ENCODE peak calls at places on chromosomes 2 and 18, in six cellular contexts. Q is GM23338, V is WTC11, A is GM12878, P is H1, M is K562. B is an unnamed sample.

GRCh38 chr2:126910637-126911036 is 11.9 kb downstream of the TEX51 start:
- DNase-seq in M (no peak), P (no peak), V (no peak), A (no peak), Q (no peak), B (no peak)

GRCh38 chr2:160324161-160324768 is 124.2 kb upstream of the ITGB6 start:
- DNase-seq in V (peak), A (no peak), Q (peak), M (peak), P (no peak), B (peak)

GRCh38 chr2:232874677-232875223 is 4.7 kb downstream of the SNORC start:
- DNase-seq in A (no peak), Q (no peak), M (no peak), P (no peak), V (no peak), B (no peak)

GRCh38 chr18:51490860-51491259 is 293.4 kb upstream of the MEX3C start:
- DNase-seq in V (no peak), P (no peak), A (no peak), Q (no peak), M (no peak), B (no peak)

GRCh38 chr2:121965666-121966065 is 210.2 kb downstream of the TSN start:
- DNase-seq in Q (no peak), V (no peak), A (no peak), M (no peak), P (no peak), B (no peak)

GRCh38 chr2:230875347-230876315 is 10.9 kb downstream of the ITM2C start:
- DNase-seq in Q (no peak), M (no peak), P (no peak), V (peak), A (no peak), B (no peak)

GRCh38 chr2:71082402-71083252 is 14.2 kb downstream of the NAGK start:
- DNase-seq in V (no peak), M (no peak), A (no peak), Q (no peak), P (no peak), B (no peak)

GRCh38 chr18:30094556-30094955 is 948.0 kb downstream of the DSC3 start:
- DNase-seq in P (no peak), Q (peak), V (no peak), A (no peak), M (no peak), B (no peak)

GRCh38 chr2:241378816-241379215 is 22.7 kb downstream of the FARP2 start:
- DNase-seq in A (no peak), Q (no peak), M (no peak), V (no peak), P (no peak), B (no peak)

GRCh38 chr2:212958133-212958532 is 193.3 kb downstream of the IKZF2 start:
- DNase-seq in A (no peak), M (no peak), P (no peak), Q (no peak), V (no peak), B (no peak)

GRCh38 chr2:41736105-41736567 is 311.7 kb upstream of the PKDCC start:
- DNase-seq in A (peak), V (no peak), P (no peak), M (no peak), Q (no peak), B (no peak)
- TF ChIP-seq CREB1 in A (no peak), V (no peak), P (no peak), M (no peak), Q (no peak), B (no peak)

DNA sequence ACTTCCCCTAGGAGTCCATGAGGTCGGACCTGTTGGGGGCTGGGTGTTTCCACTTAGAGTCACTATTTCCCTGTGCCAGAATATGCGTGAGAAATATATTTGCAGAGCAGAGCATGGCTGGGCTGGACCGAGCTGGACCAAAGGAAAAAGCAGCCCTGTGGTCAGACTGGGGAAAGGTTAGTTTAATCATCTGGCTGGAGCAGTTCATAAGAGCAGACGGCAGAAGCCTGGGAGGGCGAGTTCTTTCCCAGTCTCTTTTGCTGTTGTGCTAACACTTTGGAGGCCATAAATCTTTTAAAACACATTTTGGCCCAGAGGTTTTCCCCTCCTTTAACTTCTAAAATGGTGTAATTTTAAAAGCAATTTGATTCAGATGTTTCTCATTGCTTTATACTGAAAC is 66.5 kb downstream of the GLI2 start:
- DNase-seq in M (no peak), P (no peak), V (no peak), Q (no peak), A (no peak), B (no peak)
- TF ChIP-seq CREB1 in M (no peak), P (no peak), V (no peak), Q (no peak), A (no peak), B (no peak)

GRCh38 chr18:22856870-22857269 is 76.3 kb upstream of the RBBP8 start:
- DNase-seq in A (no peak), P (peak), V (peak), Q (peak), M (no peak), B (no peak)
- TF ChIP-seq CREB1 in A (no peak), P (no peak), V (no peak), Q (no peak), M (no peak), B (no peak)

DNA sequence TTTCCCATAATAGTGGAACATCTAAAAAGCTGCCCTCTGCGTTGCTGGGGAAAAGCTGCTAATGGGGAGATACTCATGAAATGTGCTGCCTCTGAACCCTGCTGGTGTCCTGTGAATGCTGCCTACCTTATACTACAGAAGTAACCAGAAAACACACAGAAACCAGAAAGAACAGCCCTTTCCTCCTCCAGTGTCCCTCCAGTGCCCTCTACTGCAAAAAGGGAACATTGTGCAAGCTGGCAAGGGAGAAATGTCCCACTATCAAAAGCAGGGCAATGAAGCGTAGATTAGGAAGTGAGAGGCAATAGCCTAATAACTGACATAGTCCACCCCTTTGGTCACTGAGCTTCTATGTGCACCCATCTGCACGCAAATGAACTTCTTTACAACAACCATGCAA is 162.7 kb upstream of the ETAA1 start:
- DNase-seq in A (no peak), Q (peak), M (no peak), V (no peak), P (peak), B (no peak)
- TF ChIP-seq CREB1 in A (no peak), Q (no peak), M (no peak), V (no peak), P (no peak), B (no peak)

GRCh38 chr2:64913357-64913869 is 75.8 kb upstream of the SLC1A4 start:
- DNase-seq in Q (peak), P (peak), A (no peak), M (peak), V (peak), B (peak)
- TF ChIP-seq CREB1 in Q (no peak), P (no peak), A (peak), M (no peak), V (no peak), B (no peak)

DNA sequence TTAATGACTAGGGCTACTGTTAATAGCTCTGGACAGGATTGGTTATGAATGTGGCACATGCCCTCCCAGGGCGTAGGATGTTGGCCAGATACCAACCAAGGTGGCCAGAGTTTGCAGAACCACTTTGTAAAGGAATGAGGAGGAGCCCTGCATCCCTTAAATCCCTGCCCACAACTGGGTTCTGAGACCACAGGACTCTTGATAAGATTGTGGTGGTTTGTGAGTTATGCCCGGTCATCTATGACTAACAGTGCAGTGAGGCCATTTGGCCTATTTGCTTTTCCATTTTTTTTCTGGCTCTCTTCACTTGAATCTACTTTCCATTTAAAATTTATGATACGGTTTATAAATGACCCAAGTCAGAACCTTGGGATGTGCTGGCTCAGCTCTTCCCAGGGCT is 294.5 kb downstream of the PRKCE start:
- DNase-seq in V (no peak), M (no peak), Q (no peak), P (no peak), A (no peak), B (no peak)
- TF ChIP-seq CREB1 in V (no peak), M (no peak), Q (no peak), P (no peak), A (no peak), B (no peak)

GRCh38 chr2:6639870-6640639 is 225.7 kb downstream of the CMPK2 start:
- DNase-seq in A (no peak), Q (peak), V (no peak), P (peak), M (no peak), B (no peak)
- TF ChIP-seq CREB1 in A (no peak), Q (peak), V (no peak), P (no peak), M (no peak), B (no peak)

DNA sequence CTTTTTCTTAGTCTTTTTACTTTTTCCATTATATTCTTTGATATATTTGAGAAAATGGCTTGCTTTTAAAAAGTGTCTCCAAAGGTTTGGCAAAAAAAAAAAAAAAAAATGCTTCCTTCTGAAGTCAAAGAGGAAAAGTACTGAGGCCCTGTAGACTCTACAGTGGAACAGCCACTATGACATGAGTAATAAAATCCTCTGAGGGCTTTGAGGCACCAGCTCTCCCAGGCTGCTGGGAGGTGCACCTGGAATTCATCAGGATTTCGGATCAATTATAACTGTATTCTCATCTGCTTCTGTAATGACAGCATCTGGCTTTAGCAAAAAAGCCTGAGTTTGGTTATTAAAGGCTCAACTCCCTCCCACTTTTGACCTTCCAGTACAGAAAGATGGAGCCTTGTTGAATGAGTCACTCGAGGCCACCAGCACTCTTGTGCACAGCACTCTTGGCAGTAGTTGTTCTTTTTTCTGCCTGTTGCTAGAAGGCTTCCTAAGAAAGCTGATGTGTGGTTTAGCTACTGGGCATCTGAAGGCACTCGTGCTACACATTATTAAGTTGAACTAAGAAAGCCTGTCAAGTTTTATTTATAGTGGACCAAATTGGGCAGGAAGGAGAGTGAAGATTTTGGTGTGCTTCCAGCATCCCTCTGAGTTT is 131.3 kb downstream of the PRPF40A start:
- DNase-seq in A (no peak), V (no peak), P (no peak), M (no peak), Q (no peak), B (peak)
- TF ChIP-seq CREB1 in A (no peak), V (no peak), P (no peak), M (no peak), Q (no peak), B (no peak)

GRCh38 chr2:88331239-88331638 is 121.3 kb downstream of the FOXI3 start:
- DNase-seq in Q (no peak), M (no peak), V (no peak), A (no peak), P (no peak), B (no peak)

GRCh38 chr2:88334418-88334817 is 118.1 kb downstream of the FOXI3 start:
- DNase-seq in Q (no peak), M (no peak), A (no peak), P (no peak), V (no peak), B (no peak)

GRCh38 chr2:88329815-88330603 is 122.5 kb downstream of the FOXI3 start:
- DNase-seq in V (peak), Q (peak), M (no peak), A (peak), P (peak), B (peak)
- TF ChIP-seq CREB1 in V (no peak), Q (no peak), M (no peak), A (no peak), P (no peak), B (no peak)